ENCODE peak calls at places on chromosomes 3 and 15, in eight cellular contexts. Y is uterus, N is spleen, H is endodermal cell, A is MM.1S, Q is psoas muscle, M is stomach, R is tibial artery. I is an unnamed sample. For H3K4me1, the result is how much of the 10 kb centered on the place peaks cover.

GRCh38 chr3:172082269-172082668 is 42.9 kb downstream of the FNDC3B start:
- DNase-seq in A (no peak), N (no peak), R (no peak), Y (peak), M (no peak), Q (no peak), H (no peak), I (no peak)

GRCh38 chr3:112628038-112628437 is 12.9 kb downstream of the CCDC80 start:
- DNase-seq in Y (no peak), M (no peak), A (no peak), N (no peak), R (no peak), Q (no peak), H (no peak), I (no peak)

GRCh38 chr3:49723301-49723630 is 485 bp downstream of the GMPPB start:
- DNase-seq in A (peak), M (peak), H (peak), Y (peak), Q (peak), N (peak), R (peak), I (peak)

GRCh38 chr3:57596495-57597239 is 477 bp downstream of the ARF4 start:
- DNase-seq in N (peak), Y (peak), R (peak), M (peak), Q (peak), H (peak), A (peak), I (peak)

GRCh38 chr3:113086506-113087461 is 96.0 kb downstream of the GTPBP8 start:
- DNase-seq in H (no peak), Q (no peak), R (no peak), N (no peak), A (no peak), Y (no peak), M (no peak), I (no peak)

GRCh38 chr15:90315276-90315982 is 36.7 kb upstream of the ZNF774 start:
- DNase-seq in Q (peak), R (peak), Y (peak), A (no peak), N (no peak), H (no peak), M (peak), I (no peak)

GRCh38 chr15:75836953-75837321 is 6.3 kb upstream of the UBE2Q2 start:
- DNase-seq in H (no peak), Q (peak), N (no peak), A (peak), R (no peak), Y (no peak), M (no peak), I (no peak)

GRCh38 chr3:172622916-172623700 is 87.8 kb downstream of the NCEH1 start:
- DNase-seq in H (peak), Y (no peak), A (peak), R (no peak), N (no peak), Q (no peak), M (peak), I (no peak)

GRCh38 chr3:196632033-196632751 is 7.3 kb upstream of the NRROS start:
- DNase-seq in R (peak), A (peak), M (peak), H (peak), N (peak), Q (peak), Y (peak), I (peak)

GRCh38 chr3:38421679-38422336 is 31.9 kb upstream of the ACVR2B start:
- DNase-seq in Y (no peak), R (no peak), H (peak), Q (no peak), M (no peak), A (no peak), N (no peak), I (no peak)
- H3K4me3 ChIP-seq in Y (no peak), R (no peak), H (no peak), Q (no peak), M (no peak), A (no peak), N (no peak), I (no peak)

GRCh38 chr3:37891227-37891626 is 29.5 kb downstream of the CTDSPL start:
- DNase-seq in R (no peak), Y (no peak), Q (no peak), H (no peak), M (peak), A (no peak), N (no peak), I (no peak)

GRCh38 chr3:37887062-37887461 is 25.4 kb downstream of the CTDSPL start:
- DNase-seq in A (no peak), H (no peak), R (no peak), M (peak), Y (no peak), N (no peak), Q (no peak), I (peak)

GRCh38 chr3:37887824-37888223 is 26.1 kb downstream of the CTDSPL start:
- DNase-seq in Q (no peak), R (no peak), A (no peak), Y (no peak), N (no peak), M (no peak), H (no peak), I (no peak)

GRCh38 chr3:37892917-37893595 is 31.4 kb downstream of the CTDSPL start:
- DNase-seq in M (no peak), Y (no peak), Q (peak), A (no peak), N (peak), H (no peak), R (no peak), I (peak)

GRCh38 chr3:37890522-37890921 is 28.8 kb downstream of the CTDSPL start:
- DNase-seq in Y (no peak), Q (no peak), R (no peak), N (no peak), A (no peak), M (no peak), H (no peak), I (no peak)
- H3K4me1 ChIP-seq in Y (under half), Q (under half), R (under half), N (half or more), A (under half), M (half or more), H (under half), I (under half)

GRCh38 chr3:24573576-24573975 is 78.9 kb upstream of the THRB start:
- DNase-seq in N (no peak), R (no peak), Q (no peak), H (no peak), Y (no peak), A (no peak), M (no peak), I (no peak)

GRCh38 chr3:24583004-24583403 is 88.4 kb upstream of the THRB start:
- DNase-seq in N (no peak), A (no peak), R (no peak), Q (no peak), M (no peak), Y (no peak), H (no peak), I (no peak)

GRCh38 chr3:24578324-24578723 is 83.7 kb upstream of the THRB start:
- DNase-seq in R (no peak), A (no peak), N (no peak), Q (no peak), Y (no peak), M (no peak), H (no peak), I (no peak)

DNA sequence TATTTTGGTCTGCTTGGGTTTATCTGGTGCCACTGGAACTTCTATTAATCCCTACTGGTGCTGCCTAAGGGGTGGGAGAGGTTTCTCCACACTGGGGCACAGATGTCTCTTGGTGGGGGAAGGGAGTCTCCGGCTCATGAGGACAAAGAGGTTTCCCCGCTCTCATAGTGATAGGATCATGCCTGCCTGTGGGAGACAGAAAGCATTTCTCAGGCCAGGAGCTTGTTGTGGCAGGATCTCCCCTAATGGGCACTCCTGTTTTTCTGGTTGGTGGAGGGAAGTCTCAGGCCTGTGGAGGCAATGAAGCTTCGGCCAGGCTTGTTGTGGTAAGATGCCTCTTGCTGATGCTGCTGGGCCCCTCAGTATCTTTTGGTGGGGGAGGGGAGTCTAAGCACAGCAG is 84.4 kb upstream of the THRB start:
- DNase-seq in Q (no peak), M (no peak), Y (no peak), H (peak), N (no peak), A (no peak), R (no peak), I (no peak)
- H3K4me3 ChIP-seq in Q (no peak), M (no peak), Y (no peak), H (no peak), N (no peak), A (no peak), R (no peak), I (no peak)

GRCh38 chr3:13841141-13841540 is 38.7 kb downstream of the WNT7A start:
- DNase-seq in Y (no peak), H (no peak), Q (no peak), A (no peak), M (no peak), R (no peak), N (peak), I (no peak)
- H3K4me1 ChIP-seq in Y (under half), H (under half), Q (under half), A (under half), M (under half), R (under half), N (under half), I (under half)

GRCh38 chr3:17752851-17753250 is 10.4 kb upstream of the TBC1D5 start:
- DNase-seq in H (no peak), M (no peak), N (no peak), A (no peak), Y (no peak), Q (no peak), R (no peak), I (no peak)

GRCh38 chr3:17755836-17756235 is 13.4 kb upstream of the TBC1D5 start:
- DNase-seq in Q (no peak), H (no peak), M (no peak), N (no peak), A (peak), R (no peak), Y (no peak), I (no peak)

GRCh38 chr3:17749705-17750293 is 7.4 kb upstream of the TBC1D5 start:
- DNase-seq in M (no peak), R (no peak), Q (no peak), A (peak), N (no peak), H (no peak), Y (no peak), I (no peak)

GRCh38 chr3:17752441-17752840 is 10.0 kb upstream of the TBC1D5 start:
- DNase-seq in N (no peak), H (no peak), A (no peak), M (no peak), R (no peak), Y (no peak), Q (no peak), I (no peak)

DNA sequence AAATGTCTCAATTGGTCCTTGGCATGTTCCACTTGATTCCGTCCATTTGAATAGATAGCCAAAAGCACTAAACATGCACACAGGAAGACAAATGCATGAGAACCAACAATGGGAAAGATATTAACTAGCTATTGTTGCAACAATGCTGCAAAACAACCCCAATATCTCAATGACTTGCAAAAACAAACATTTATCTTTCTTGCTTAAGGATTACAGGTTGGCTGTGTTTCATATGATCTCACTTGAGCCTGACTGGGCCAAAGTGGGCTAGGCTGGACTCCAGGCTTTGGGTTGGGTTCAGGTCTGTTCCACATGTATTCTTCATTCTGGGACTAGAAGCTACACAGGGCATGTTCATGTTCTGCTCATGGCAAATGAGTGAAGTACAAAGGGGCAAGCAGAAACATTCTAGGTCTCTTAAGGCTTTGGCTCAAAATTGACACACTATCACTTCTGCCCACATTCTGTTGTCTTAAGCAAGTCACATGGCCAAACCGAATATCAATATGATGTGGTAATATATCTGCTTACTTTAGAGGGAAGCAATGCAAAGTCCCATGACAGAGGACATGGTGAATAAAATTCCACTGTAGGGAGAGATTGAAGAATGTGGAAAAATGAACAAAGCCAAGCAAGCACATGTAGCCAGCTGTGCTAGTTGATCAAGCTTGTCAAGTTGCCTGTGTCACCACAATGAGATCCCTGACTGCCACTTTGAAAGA is 11.0 kb upstream of the TBC1D5 start:
- DNase-seq in N (no peak), R (no peak), Y (no peak), H (no peak), M (no peak), A (no peak), Q (no peak), I (no peak)
- H3K4me3 ChIP-seq in N (no peak), R (no peak), Y (no peak), H (no peak), M (no peak), A (no peak), Q (no peak), I (no peak)

DNA sequence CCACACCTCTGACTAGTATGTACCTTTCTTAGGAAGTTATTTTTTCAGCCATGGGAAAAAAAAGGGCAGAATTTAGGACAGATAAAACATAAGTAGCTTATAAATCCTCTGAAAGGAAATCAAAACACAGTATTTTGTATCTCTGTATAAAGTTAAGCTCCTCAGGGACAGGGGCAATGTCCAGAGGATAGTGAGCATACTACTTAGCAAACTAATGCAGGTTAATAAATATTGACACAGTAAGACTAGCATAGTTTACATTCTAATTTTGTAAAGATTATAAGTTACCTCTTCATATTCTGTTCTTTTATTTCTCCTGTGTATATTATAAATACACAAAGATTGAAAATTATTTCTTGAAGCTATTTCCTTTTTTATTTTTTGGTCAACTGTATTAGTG is 2.1 kb downstream of the UBE3A start:
- DNase-seq in A (no peak), Y (no peak), Q (no peak), H (no peak), R (no peak), N (no peak), M (no peak), I (no peak)
- H3K4me1 ChIP-seq in A (under half), Y (under half), Q (half or more), H (under half), R (under half), N (half or more), M (under half), I (under half)

DNA sequence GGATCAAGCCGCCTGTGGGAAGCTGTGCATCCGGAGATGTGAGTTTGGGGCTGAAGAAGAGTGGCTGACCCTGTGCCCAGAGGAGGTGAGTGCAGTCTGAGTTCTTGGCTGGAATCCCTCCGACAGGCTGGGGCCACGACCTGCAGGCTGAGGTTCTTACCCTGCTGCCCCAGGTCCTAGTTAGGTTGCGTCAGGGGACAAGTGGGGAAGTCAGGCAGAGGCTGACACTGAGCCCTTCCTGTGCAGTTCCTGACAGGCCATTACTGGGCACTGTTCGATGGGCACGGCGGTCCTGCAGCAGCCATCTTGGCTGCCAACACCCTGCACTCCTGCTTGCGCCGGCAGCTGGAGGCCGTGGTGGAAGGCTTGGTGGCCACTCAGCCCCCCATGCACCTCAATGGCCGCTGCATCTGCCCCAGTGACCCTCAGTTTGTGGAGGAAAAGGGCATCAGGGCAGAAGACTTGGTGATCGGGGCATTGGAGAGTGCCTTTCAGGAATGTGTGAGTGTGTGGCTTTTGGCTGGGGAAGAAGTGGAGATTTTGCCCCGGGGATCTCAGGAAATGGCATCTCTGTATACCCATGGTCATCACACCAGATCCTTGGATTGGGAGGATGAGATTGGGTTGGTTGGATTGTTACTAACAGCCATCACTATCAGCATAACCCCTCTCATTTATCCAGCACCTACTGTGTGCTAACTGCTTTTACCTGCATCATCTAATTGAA is 1.3 kb downstream of the PPM1M start:
- DNase-seq in R (peak), Y (no peak), M (no peak), Q (peak), H (no peak), A (no peak), N (peak), I (peak)
- H3K4me3 ChIP-seq in R (peak), Y (no peak), M (peak), Q (peak), H (no peak), A (no peak), N (peak), I (peak)

GRCh38 chr3:34988296-34988695 is 651.0 kb upstream of the ARPP21 start:
- DNase-seq in Y (no peak), Q (peak), R (no peak), M (no peak), H (peak), A (no peak), N (peak), I (no peak)
- H3K4me1 ChIP-seq in Y (under half), Q (under half), R (under half), M (under half), H (under half), A (under half), N (under half), I (under half)

DNA sequence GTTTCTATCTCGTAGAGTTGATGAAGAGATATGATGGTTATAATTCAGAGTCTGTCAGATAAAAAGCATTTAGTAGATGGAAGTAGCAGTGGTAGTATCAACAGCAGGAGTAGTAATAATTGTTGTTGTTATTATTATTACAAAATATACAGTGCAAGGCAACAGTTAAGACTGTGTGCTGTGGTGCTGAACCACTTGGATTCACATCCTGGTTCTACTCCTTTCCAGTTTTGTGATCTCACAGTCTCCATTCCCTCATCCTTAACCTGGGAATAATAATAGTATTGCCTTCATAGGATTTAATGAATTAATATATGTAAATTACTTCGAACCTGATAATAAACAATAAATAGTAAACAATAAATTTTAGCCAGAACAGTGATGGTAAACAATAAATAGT is 37.1 kb upstream of the TSC22D2 start:
- DNase-seq in M (no peak), R (no peak), Q (no peak), A (no peak), Y (no peak), H (no peak), N (no peak), I (no peak)
- H3K4me3 ChIP-seq in M (no peak), R (no peak), Q (peak), A (no peak), Y (no peak), H (no peak), N (no peak), I (no peak)

I was measured in upper lobe of right lung.